ENCODE peak calls at places on chromosomes 6 and 20, in five cellular contexts. One of them, this sample, is unnamed.

GRCh38 chr20:63499333-63499969 is 568 bp upstream of the EEF1A2 start:
- DNase-seq in nucleus accumbens: no peak
- DNase-seq in AG04449: no peak
- DNase-seq in fibroblast of gingiva: no peak
- DNase-seq in amygdala: no peak
- DNase-seq in this sample: no peak

GRCh38 chr6:168090706-168091105 is 11.7 kb upstream of the FRMD1 start:
- DNase-seq in nucleus accumbens: no peak
- DNase-seq in AG04449: no peak
- DNase-seq in fibroblast of gingiva: no peak
- DNase-seq in amygdala: no peak
- DNase-seq in this sample: no peak

GRCh38 chr6:87702589-87702945 is 534 bp upstream of the AKIRIN2 start:
- DNase-seq in nucleus accumbens: no peak
- DNase-seq in AG04449: no peak
- DNase-seq in fibroblast of gingiva: peak; percentile 47
- DNase-seq in amygdala: no peak
- DNase-seq in this sample: no peak

GRCh38 chr6:40369891-40370290 is 217.3 kb downstream of the LRFN2 start:
- DNase-seq in nucleus accumbens: no peak
- DNase-seq in AG04449: no peak
- DNase-seq in fibroblast of gingiva: no peak
- DNase-seq in amygdala: no peak
- DNase-seq in this sample: no peak

GRCh38 chr20:34703061-34703572 is 1.0 kb upstream of the TP53INP2 start:
- DNase-seq in nucleus accumbens: no peak
- DNase-seq in AG04449: no peak
- DNase-seq in fibroblast of gingiva: no peak
- DNase-seq in amygdala: no peak
- DNase-seq in this sample: no peak

GRCh38 chr6:43926644-43927524 is 156.9 kb downstream of the VEGFA start:
- DNase-seq in nucleus accumbens: no peak
- DNase-seq in AG04449: peak; percentile 81
- DNase-seq in fibroblast of gingiva: peak; percentile 86
- DNase-seq in amygdala: no peak
- DNase-seq in this sample: peak; percentile 56

GRCh38 chr6:156963712-156964700 is 186.8 kb downstream of the ARID1B start:
- DNase-seq in nucleus accumbens: no peak
- DNase-seq in AG04449: no peak
- DNase-seq in fibroblast of gingiva: peak; percentile 92
- DNase-seq in amygdala: no peak
- DNase-seq in this sample: no peak

GRCh38 chr6:133041020-133041419 is 200.1 kb upstream of the EYA4 start:
- DNase-seq in nucleus accumbens: no peak
- DNase-seq in AG04449: no peak
- DNase-seq in fibroblast of gingiva: no peak
- DNase-seq in amygdala: no peak
- DNase-seq in this sample: no peak

GRCh38 chr6:22821664-22822320 is 252.4 kb downstream of the HDGFL1 start:
- DNase-seq in nucleus accumbens: no peak
- DNase-seq in AG04449: peak; percentile 71
- DNase-seq in fibroblast of gingiva: peak; percentile 84
- DNase-seq in amygdala: no peak
- DNase-seq in this sample: no peak

GRCh38 chr6:104954091-104954797 is 2.7 kb upstream of the LIN28B start:
- DNase-seq in nucleus accumbens: no peak
- DNase-seq in AG04449: no peak
- DNase-seq in fibroblast of gingiva: no peak
- DNase-seq in amygdala: no peak
- DNase-seq in this sample: no peak

GRCh38 chr6:37514840-37515239 is 15.1 kb upstream of the CCDC167 start:
- DNase-seq in nucleus accumbens: no peak
- DNase-seq in AG04449: no peak
- DNase-seq in fibroblast of gingiva: no peak
- DNase-seq in amygdala: no peak
- DNase-seq in this sample: no peak

GRCh38 chr6:37473364-37474095 is 26.2 kb downstream of the CCDC167 start:
- DNase-seq in nucleus accumbens: no peak
- DNase-seq in AG04449: no peak
- DNase-seq in fibroblast of gingiva: peak; percentile 87
- DNase-seq in amygdala: no peak
- DNase-seq in this sample: no peak

GRCh38 chr6:10099648-10100047 is 315.2 kb downstream of the TFAP2A start:
- DNase-seq in nucleus accumbens: no peak
- DNase-seq in AG04449: no peak
- DNase-seq in fibroblast of gingiva: no peak
- DNase-seq in amygdala: no peak
- DNase-seq in this sample: no peak

GRCh38 chr20:63539092-63539430 is 1.9 kb upstream of the PTK6 start:
- DNase-seq in nucleus accumbens: no peak
- DNase-seq in AG04449: no peak
- DNase-seq in fibroblast of gingiva: no peak
- DNase-seq in amygdala: no peak
- DNase-seq in this sample: no peak

GRCh38 chr20:23187759-23188158 is 101.6 kb upstream of the CD93 start:
- DNase-seq in nucleus accumbens: no peak
- DNase-seq in AG04449: no peak
- DNase-seq in fibroblast of gingiva: no peak
- DNase-seq in amygdala: peak; percentile 4
- DNase-seq in this sample: peak; percentile 20

GRCh38 chr6:10413850-10414765 is 766 bp downstream of the TFAP2A start:
- DNase-seq in nucleus accumbens: no peak
- DNase-seq in AG04449: no peak
- DNase-seq in fibroblast of gingiva: peak; percentile 32
- DNase-seq in amygdala: no peak
- DNase-seq in this sample: no peak

GRCh38 chr6:66687611-66688140 is 980.6 kb upstream of the EYS start:
- DNase-seq in nucleus accumbens: no peak
- DNase-seq in AG04449: no peak
- DNase-seq in fibroblast of gingiva: no peak
- DNase-seq in amygdala: no peak
- DNase-seq in this sample: no peak

GRCh38 chr6:70527071-70527737 is 39.5 kb upstream of the SDHAF4 start:
- DNase-seq in nucleus accumbens: no peak
- DNase-seq in AG04449: no peak
- DNase-seq in fibroblast of gingiva: peak; percentile 72
- DNase-seq in amygdala: no peak
- DNase-seq in this sample: no peak

GRCh38 chr6:138614151-138614550 is 114.9 kb upstream of the NHSL1 start:
- DNase-seq in nucleus accumbens: no peak
- DNase-seq in AG04449: no peak
- DNase-seq in fibroblast of gingiva: no peak
- DNase-seq in amygdala: no peak
- DNase-seq in this sample: no peak

GRCh38 chr6:158784505-158784904 is 34.7 kb downstream of the EZR start:
- DNase-seq in nucleus accumbens: no peak
- DNase-seq in AG04449: no peak
- DNase-seq in fibroblast of gingiva: no peak
- DNase-seq in amygdala: no peak
- DNase-seq in this sample: no peak

GRCh38 chr20:38825901-38826625 is 20.6 kb downstream of the PPP1R16B start:
- DNase-seq in nucleus accumbens: no peak
- DNase-seq in AG04449: peak; percentile 28
- DNase-seq in fibroblast of gingiva: no peak
- DNase-seq in amygdala: no peak
- DNase-seq in this sample: no peak

GRCh38 chr20:58651548-58651822 is 402 bp downstream of the STX16 start:
- DNase-seq in nucleus accumbens: peak; percentile 71
- DNase-seq in AG04449: no peak
- DNase-seq in fibroblast of gingiva: no peak
- DNase-seq in amygdala: peak; percentile 62
- DNase-seq in this sample: peak; percentile 35